ENCODE peak calls at places on chromosomes 7 and 10, in nine cellular contexts. Q, A, Y, S, N, K, D, M and O are unnamed samples.

GRCh38 chr10:22713853-22714523 is 390 bp downstream of the PIP4K2A start:
- DNase-seq in Q (no peak), A (peak; percentile 46), Y (no peak), S (no peak), N (peak; percentile 55), K (no peak), D (no peak), M (peak; percentile 34), O (peak; percentile 76)

GRCh38 chr10:24174014-24174413 is 34.9 kb upstream of the KIAA1217 start:
- DNase-seq in Q (no peak), A (no peak), Y (no peak), S (no peak), N (no peak), K (no peak), D (no peak), M (no peak), O (no peak)

GRCh38 chr10:10830316-10831061 is 187.2 kb upstream of the CELF2 start:
- DNase-seq in Q (peak; percentile 47), A (no peak), Y (peak; percentile 86), S (no peak), N (no peak), K (no peak), D (no peak), M (peak; percentile 39), O (no peak)

GRCh38 chr7:2802504-2803341 is 41.4 kb downstream of the GNA12 start:
- DNase-seq in Q (no peak), A (no peak), Y (no peak), S (no peak), N (no peak), K (no peak), D (no peak), M (peak; percentile 34), O (no peak)

GRCh38 chr7:115910541-115911164 is 119.9 kb downstream of the TFEC start:
- DNase-seq in Q (no peak), A (no peak), Y (peak; percentile 2), S (no peak), N (peak; percentile 33), K (peak; percentile 73), D (no peak), M (peak; percentile 39), O (no peak)

GRCh38 chr7:121697731-121698396 is 175.1 kb upstream of the PTPRZ1 start:
- DNase-seq in Q (no peak), A (no peak), Y (no peak), S (no peak), N (no peak), K (no peak), D (no peak), M (peak; percentile 57), O (no peak)

GRCh38 chr7:50826371-50827172 is 43.9 kb upstream of the GRB10 start:
- DNase-seq in Q (no peak), A (peak; percentile 36), Y (peak; percentile 46), S (no peak), N (no peak), K (no peak), D (no peak), M (peak; percentile 99), O (no peak)

GRCh38 chr10:49056356-49056755 is 59.0 kb downstream of the VSTM4 start:
- DNase-seq in Q (no peak), A (no peak), Y (no peak), S (no peak), N (no peak), K (no peak), D (no peak), M (peak; percentile 59), O (no peak)

GRCh38 chr10:52442576-52442975 is 128.5 kb downstream of the DKK1 start:
- DNase-seq in Q (no peak), A (no peak), Y (no peak), S (no peak), N (no peak), K (no peak), D (no peak), M (peak; percentile 22), O (no peak)

GRCh38 chr7:114548081-114548480 is 133.5 kb downstream of the FOXP2 start:
- DNase-seq in Q (no peak), A (no peak), Y (no peak), S (no peak), N (no peak), K (no peak), D (no peak), M (no peak), O (no peak)

GRCh38 chr10:71788954-71789353 is 15.6 kb upstream of the VSIR start:
- DNase-seq in Q (no peak), A (no peak), Y (no peak), S (no peak), N (no peak), K (no peak), D (no peak), M (no peak), O (peak; percentile 22)

GRCh38 chr10:70381491-70382421 is 669 bp downstream of the LRRC20 start:
- DNase-seq in Q (no peak), A (peak; percentile 41), Y (no peak), S (peak; percentile 74), N (peak; percentile 48), K (peak; percentile 90), D (peak; percentile 51), M (peak; percentile 31), O (peak; percentile 33)

GRCh38 chr10:113456741-113457140 is 96.1 kb upstream of the HABP2 start:
- DNase-seq in Q (no peak), A (no peak), Y (no peak), S (no peak), N (no peak), K (no peak), D (no peak), M (no peak), O (no peak)

GRCh38 chr10:98402513-98402912 is 12.5 kb downstream of the PYROXD2 start:
- DNase-seq in Q (no peak), A (no peak), Y (no peak), S (no peak), N (no peak), K (no peak), D (no peak), M (no peak), O (no peak)

GRCh38 chr10:128574616-128575210 is 448.5 kb upstream of the MKI67 start:
- DNase-seq in Q (no peak), A (no peak), Y (no peak), S (no peak), N (no peak), K (peak; percentile 56), D (no peak), M (no peak), O (no peak)

GRCh38 chr10:80477813-80478212 is 23.7 kb downstream of the TSPAN14 start:
- DNase-seq in Q (no peak), A (no peak), Y (no peak), S (no peak), N (no peak), K (no peak), D (no peak), M (peak; percentile 91), O (no peak)

GRCh38 chr10:126684171-126684745 is 13.8 kb upstream of the C10orf90 start:
- DNase-seq in Q (no peak), A (no peak), Y (no peak), S (no peak), N (no peak), K (no peak), D (no peak), M (no peak), O (no peak)

GRCh38 chr10:34157501-34157900 is 657.6 kb downstream of the PARD3 start:
- DNase-seq in Q (no peak), A (no peak), Y (no peak), S (no peak), N (no peak), K (no peak), D (no peak), M (peak; percentile 34), O (no peak)

GRCh38 chr7:4123823-4124222 is 558.3 kb upstream of the FOXK1 start:
- DNase-seq in Q (no peak), A (no peak), Y (no peak), S (no peak), N (no peak), K (no peak), D (no peak), M (no peak), O (no peak)

GRCh38 chr7:50312589-50313162 is 8.2 kb downstream of the IKZF1 start:
- DNase-seq in Q (no peak), A (no peak), Y (no peak), S (no peak), N (peak; percentile 37), K (no peak), D (no peak), M (no peak), O (no peak)